ENCODE peak calls at places on chromosomes 5 and 9, in four cellular contexts. Z is left lung, R is Peyer's patch, O is SK-N-SH. M is an unnamed sample.

GRCh38 chr9:15416880-15417279 is 5.8 kb upstream of the SNAPC3 start:
- DNase-seq in O (peak; percentile 58), R (no peak), Z (peak; percentile 6), M (peak; percentile 15)

GRCh38 chr5:53397141-53397794 is 83.2 kb upstream of the FST start:
- DNase-seq in R (no peak), O (no peak), Z (no peak), M (no peak)

GRCh38 chr5:96236051-96236450 is 197.0 kb downstream of the PCSK1 start:
- DNase-seq in Z (no peak), R (no peak), O (no peak), M (no peak)

GRCh38 chr9:117687532-117687931 is 16.7 kb upstream of the TLR4 start:
- DNase-seq in R (no peak), O (no peak), Z (no peak), M (no peak)

GRCh38 chr5:145158654-145159199 is 676.4 kb downstream of the PRELID2 start:
- DNase-seq in O (no peak), Z (no peak), R (no peak), M (no peak)

GRCh38 chr5:38463634-38464521 is 92.6 kb downstream of the LIFR start:
- DNase-seq in Z (no peak), R (no peak), O (no peak), M (no peak)

GRCh38 chr9:16848189-16848588 is 22.3 kb downstream of the BNC2 start:
- DNase-seq in O (no peak), Z (no peak), R (no peak), M (no peak)

GRCh38 chr5:38285226-38285625 is 26.9 kb downstream of the EGFLAM start:
- DNase-seq in R (no peak), Z (no peak), O (no peak), M (no peak)

GRCh38 chr5:123450641-123451421 is 27.6 kb upstream of the CEP120 start:
- DNase-seq in Z (no peak), R (no peak), O (no peak), M (no peak)

GRCh38 chr9:134630861-134631260 is 10.7 kb upstream of the COL5A1 start:
- DNase-seq in Z (no peak), R (peak; percentile 22), O (no peak), M (peak; percentile 34)

GRCh38 chr9:120434532-120434931 is 145.4 kb downstream of the CDK5RAP2 start:
- DNase-seq in Z (no peak), O (no peak), R (no peak), M (no peak)

GRCh38 chr9:94941211-94941875 is 214.8 kb downstream of the AOPEP start:
- DNase-seq in R (no peak), O (no peak), Z (no peak), M (no peak)

GRCh38 chr9:88808761-88809370 is 182.4 kb upstream of the S1PR3 start:
- DNase-seq in O (no peak), R (no peak), Z (no peak), M (no peak)

GRCh38 chr5:159945359-159945758 is 29.1 kb downstream of the ADRA1B start:
- DNase-seq in Z (no peak), R (no peak), O (no peak), M (no peak)

GRCh38 chr5:172459396-172460165 is 5.3 kb upstream of the SH3PXD2B start:
- DNase-seq in O (no peak), Z (no peak), R (no peak), M (peak; percentile 28)

GRCh38 chr9:129321511-129322021 is 143.5 kb upstream of the IER5L start:
- DNase-seq in Z (no peak), R (no peak), O (no peak), M (no peak)
- H3K4me3 ChIP-seq in Z (peak overlapping the region; percentile 52), R (peak overlapping the region; percentile 40), O (peak overlapping the region; percentile 40), M (peak overlapping the region; percentile 60)

DNA sequence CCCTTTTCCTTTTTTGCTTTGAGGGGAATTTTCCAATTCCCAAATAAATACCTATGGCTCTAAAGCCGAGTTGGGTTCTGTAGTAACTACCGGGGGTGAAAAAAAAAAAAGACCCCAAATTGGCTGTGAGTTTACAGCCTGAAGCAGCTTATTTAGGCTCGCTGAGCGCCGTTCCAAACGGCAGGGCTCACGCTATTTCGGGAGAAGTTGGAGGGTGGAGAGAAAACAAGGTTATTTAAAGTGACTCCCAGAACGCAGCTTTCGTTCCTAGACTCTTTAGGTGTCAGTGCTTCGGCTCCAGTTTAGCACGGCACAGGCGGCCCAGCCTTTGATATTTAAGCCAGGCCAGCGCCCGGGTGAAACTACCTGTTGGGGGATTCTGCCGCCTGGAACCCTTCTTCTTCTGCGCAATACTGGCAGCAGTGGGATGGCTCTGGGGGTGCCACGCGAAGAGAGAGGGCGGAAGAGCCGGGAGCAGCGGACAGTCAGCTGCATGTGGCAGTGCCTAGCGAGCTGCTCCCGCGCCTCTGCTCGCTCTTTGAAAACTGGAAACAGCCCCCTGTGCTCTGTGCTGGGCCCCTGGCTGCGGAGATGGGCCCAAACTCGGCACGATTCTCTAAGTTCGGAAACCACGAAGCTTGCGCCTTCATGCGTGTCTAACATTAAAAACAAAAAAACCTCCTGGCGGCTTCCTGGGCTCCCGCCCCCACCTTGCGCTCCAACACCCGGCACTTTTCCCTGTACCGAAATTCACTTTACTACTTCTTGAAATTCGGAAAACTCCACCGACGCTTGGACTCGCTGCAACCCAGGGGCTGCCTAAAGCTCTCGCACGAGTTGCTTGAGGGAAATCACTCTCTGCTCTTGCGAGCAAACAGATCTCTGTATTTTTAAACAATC is 34.5 kb upstream of the NFIB start:
- DNase-seq in Z (peak; percentile 45), R (peak; percentile 65), O (peak; percentile 16), M (peak; percentile 51)
- H3K27ac ChIP-seq in Z (peak overlapping the region; percentile 74), R (peak overlapping the region; percentile 43), O (no peak overlapping the region), M (peak overlapping the region; percentile 82)

GRCh38 chr9:40925149-40925548 is 203.3 kb downstream of the FOXD4L6 start:
- DNase-seq in Z (no peak), O (no peak), R (no peak), M (no peak)
- H3K27me3 ChIP-seq in Z (no peaks in the 10 kb centered on the region), O (no peaks in the 10 kb centered on the region), R (no peaks in the 10 kb centered on the region), M (no peaks in the 10 kb centered on the region)

GRCh38 chr5:149411738-149412519 is 32.8 kb upstream of the IL17B start:
- DNase-seq in O (no peak), Z (no peak), R (no peak), M (no peak)
- H3K4me3 ChIP-seq in O (no peak overlapping the region), Z (peak overlapping the region; percentile 44), R (no peak overlapping the region), M (peak overlapping the region; percentile 22)

DNA sequence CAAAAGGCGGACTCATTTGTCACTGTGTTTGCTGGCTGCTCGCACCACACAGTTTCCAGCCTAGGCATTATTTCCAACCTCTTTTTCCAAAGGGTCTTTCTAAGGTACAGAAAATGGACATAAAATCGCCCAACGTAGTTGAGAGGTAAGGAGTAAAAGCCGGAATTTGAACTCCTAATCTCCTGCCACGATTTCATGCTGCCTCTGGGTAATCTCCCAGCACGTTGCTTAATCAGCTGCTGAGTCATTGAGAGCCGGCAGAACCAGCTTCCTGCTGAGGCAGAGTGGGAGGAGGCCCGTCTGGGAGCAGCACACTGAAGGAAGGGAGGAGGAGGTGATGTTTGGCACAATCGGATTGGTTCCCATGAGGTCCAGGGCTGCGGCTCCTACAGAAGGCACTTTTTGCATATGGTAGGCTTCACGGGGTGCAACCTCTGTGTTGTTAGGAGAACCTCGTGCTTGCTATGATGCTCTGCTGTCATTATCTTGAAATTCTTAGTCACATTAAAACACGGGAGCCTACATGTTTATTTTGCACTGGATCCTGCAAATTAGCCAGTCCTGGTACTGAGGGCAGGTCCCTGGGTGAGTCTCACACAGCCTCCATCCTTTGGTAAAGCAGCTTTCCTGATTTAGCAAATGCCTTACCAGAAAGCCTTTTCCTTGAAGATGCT is 191.8 kb upstream of the MSX2 start:
- DNase-seq in R (peak; percentile 74), O (peak; percentile 48), Z (peak; percentile 85), M (peak; percentile 17)
- H3K27ac ChIP-seq in R (peak overlapping the region; percentile 45), O (no peak overlapping the region), Z (peak overlapping the region; percentile 73), M (no peak overlapping the region)

DNA sequence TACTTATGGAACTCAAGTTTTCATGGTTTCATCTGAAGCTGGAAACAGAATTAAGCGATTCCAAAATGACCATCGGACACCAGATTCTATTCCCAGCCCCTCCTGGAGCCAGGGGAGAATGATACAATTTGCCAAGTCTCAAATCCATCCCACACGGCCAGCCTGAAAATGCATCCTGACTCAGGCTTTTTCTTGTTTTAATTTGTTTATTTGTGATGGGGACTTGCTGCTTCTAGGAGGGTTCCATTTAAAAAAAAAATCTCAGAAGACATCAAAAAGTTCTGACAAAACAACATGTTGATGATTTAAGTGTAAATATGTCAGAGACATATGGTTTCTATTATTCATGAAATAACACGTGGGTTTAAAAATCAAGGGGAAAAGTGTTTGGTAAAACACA is 173.2 kb downstream of the GAS1 start:
- DNase-seq in O (no peak), R (no peak), Z (no peak), M (no peak)
- H3K27me3 ChIP-seq in O (no peaks in the 10 kb centered on the region), R (no peaks in the 10 kb centered on the region), Z (peaks cover 9% of the 10 kb centered on the region), M (no peaks in the 10 kb centered on the region)

DNA sequence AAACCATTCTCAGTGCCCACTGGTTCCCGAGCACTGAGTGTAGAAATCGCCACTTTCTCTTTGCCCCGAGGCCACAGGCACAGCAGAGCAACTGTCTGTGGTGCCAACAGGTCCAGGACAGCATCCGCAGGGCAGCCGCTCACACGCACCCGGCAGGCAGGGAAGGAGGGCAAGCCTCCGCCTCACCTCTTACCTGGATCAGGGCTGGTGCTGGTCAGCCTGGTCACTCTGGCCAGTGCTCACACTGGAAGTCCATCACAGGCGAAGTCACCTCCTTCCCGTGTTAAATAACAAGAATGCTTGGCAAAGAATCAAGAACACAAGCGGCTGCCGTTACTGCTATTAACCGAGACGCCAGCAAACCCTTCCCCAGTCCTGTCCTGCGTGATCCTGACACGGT is 13.7 kb downstream of the DIPK1B start:
- DNase-seq in Z (no peak), R (no peak), O (no peak), M (no peak)
- H3K4me3 ChIP-seq in Z (peak overlapping the region; percentile 83), R (peak overlapping the region; percentile 89), O (peak overlapping the region; percentile 85), M (peak overlapping the region; percentile 85)

M was measured in dorsolateral prefrontal cortex.